ENCODE peak calls at places on chromosomes 5 and 9, in five cellular contexts. X is transverse colon, A is fibroblast of lung, B is brain microvascular endothelial cell, U is DND-41. V is an unnamed sample.

GRCh38 chr9:91134608-91135007 is 227.1 kb downstream of the AUH start:
- DNase-seq in B (no peak), X (no peak), U (no peak), A (no peak), V (no peak)

GRCh38 chr5:144336619-144337018 is 165.9 kb downstream of the KCTD16 start:
- DNase-seq in U (no peak), B (no peak), X (no peak), A (no peak), V (no peak)

GRCh38 chr5:125012727-125013451 is 266.4 kb upstream of the ZNF608 start:
- DNase-seq in X (no peak), A (no peak), U (no peak), B (no peak), V (no peak)

GRCh38 chr5:57069115-57069835 is 104.6 kb upstream of the GPBP1 start:
- DNase-seq in A (no peak), U (no peak), B (no peak), X (peak; percentile 34), V (no peak)

GRCh38 chr9:107226431-107226830 is 56.6 kb upstream of the RAD23B start:
- DNase-seq in B (no peak), U (no peak), X (no peak), A (no peak), V (no peak)

GRCh38 chr9:83937861-83938455 is 16.7 kb upstream of the KIF27 start:
- DNase-seq in B (peak; percentile 35), U (peak; percentile 40), A (peak; percentile 43), X (no peak), V (no peak)

GRCh38 chr5:2250365-2250950 is 367.7 kb upstream of the IRX4 start:
- DNase-seq in X (no peak), A (no peak), U (no peak), B (no peak), V (no peak)

GRCh38 chr9:95349109-95350038 is 31.9 kb upstream of the FANCC start:
- DNase-seq in U (no peak), B (no peak), X (no peak), A (peak; percentile 11), V (no peak)

GRCh38 chr9:101582593-101582992 is 12.2 kb downstream of the PPP3R2 start:
- DNase-seq in X (no peak), A (peak; percentile 40), B (peak; percentile 36), U (no peak), V (no peak)

GRCh38 chr9:31272456-31273295 is 1111.8 kb upstream of the ACO1 start:
- DNase-seq in X (peak; percentile 49), A (no peak), B (no peak), U (no peak), V (no peak)

GRCh38 chr5:172952034-172952511 is 7.2 kb upstream of the RPL26L1 start:
- DNase-seq in X (no peak), A (peak; percentile 79), B (no peak), U (no peak), V (no peak)

GRCh38 chr9:86639287-86639686 is 285.1 kb upstream of the TUT7 start:
- DNase-seq in U (no peak), X (no peak), A (no peak), B (no peak), V (no peak)

GRCh38 chr9:98709968-98710965 is 1.5 kb upstream of the GABBR2 start:
- DNase-seq in B (peak; percentile 35), A (peak; percentile 61), X (no peak), U (peak; percentile 9), V (no peak)

GRCh38 chr9:18114559-18114958 is 359.4 kb upstream of the ADAMTSL1 start:
- DNase-seq in X (no peak), B (no peak), A (no peak), U (no peak), V (no peak)

GRCh38 chr9:127561491-127562270 is 50.4 kb upstream of the STXBP1 start:
- DNase-seq in U (no peak), A (peak; percentile 100), X (peak; percentile 78), B (peak; percentile 98), V (peak; percentile 87)

GRCh38 chr5:179345429-179346321 is at the start of gene ADAMTS2:
- DNase-seq in X (peak; percentile 50), U (peak; percentile 68), B (peak; percentile 40), A (no peak), V (peak; percentile 34)

GRCh38 chr9:76415154-76415553 is 20.9 kb upstream of the RFK start:
- DNase-seq in A (peak; percentile 78), B (no peak), X (no peak), U (no peak), V (no peak)

GRCh38 chr5:97735209-97735608 is 552.2 kb upstream of the RIOK2 start:
- DNase-seq in X (no peak), B (peak; percentile 84), A (peak; percentile 95), U (no peak), V (no peak)

GRCh38 chr9:22037954-22038690 is 29.0 kb upstream of the CDKN2B start:
- DNase-seq in X (no peak), U (no peak), A (no peak), B (no peak), V (no peak)

GRCh38 chr5:66646570-66646969 is 50.4 kb downstream of the MAST4 start:
- DNase-seq in X (no peak), A (peak; percentile 14), B (no peak), U (no peak), V (no peak)

GRCh38 chr5:170132642-170133448 is 27.1 kb downstream of the FOXI1 start:
- DNase-seq in A (peak; percentile 72), B (peak; percentile 39), U (no peak), X (no peak), V (no peak)

GRCh38 chr9:33223696-33224095 is 16.3 kb upstream of the SPINK4 start:
- DNase-seq in U (no peak), A (no peak), X (no peak), B (no peak), V (no peak)

GRCh38 chr9:5818424-5819142 is 14.3 kb downstream of the ERMP1 start:
- DNase-seq in U (no peak), X (no peak), B (no peak), A (no peak), V (no peak)

GRCh38 chr9:18492612-18493011 is 18.7 kb downstream of the ADAMTSL1 start:
- DNase-seq in A (peak; percentile 71), X (no peak), B (peak; percentile 34), U (no peak), V (no peak)

GRCh38 chr9:1916676-1917075 is 98.5 kb upstream of the SMARCA2 start:
- DNase-seq in X (no peak), A (no peak), U (no peak), B (no peak), V (no peak)

GRCh38 chr9:93143830-93144530 is 9.9 kb upstream of the NINJ1 start:
- DNase-seq in U (peak; percentile 86), B (no peak), X (peak; percentile 42), A (no peak), V (peak; percentile 62)

GRCh38 chr5:56514246-56514645 is 281.1 kb upstream of the ANKRD55 start:
- DNase-seq in U (no peak), X (no peak), A (peak; percentile 4), B (no peak), V (no peak)

GRCh38 chr5:123755587-123756324 is 243.8 kb downstream of the CSNK1G3 start:
- DNase-seq in A (peak; percentile 92), U (no peak), X (no peak), B (peak; percentile 81), V (no peak)

GRCh38 chr9:8719833-8720486 is 920.4 kb upstream of the DMAC1 start:
- DNase-seq in B (no peak), X (no peak), U (peak; percentile 37), A (no peak), V (no peak)

GRCh38 chr5:55597014-55597981 is 62.5 kb upstream of the PLPP1 start:
- DNase-seq in B (peak; percentile 36), A (peak; percentile 77), X (no peak), U (no peak), V (peak; percentile 40)

GRCh38 chr9:99635032-99635431 is 186.7 kb upstream of the NR4A3 start:
- DNase-seq in U (no peak), B (peak; percentile 4), X (no peak), A (peak; percentile 24), V (no peak)

GRCh38 chr9:136769710-136770191 is 5.4 kb upstream of the LCN15 start:
- DNase-seq in B (no peak), A (no peak), U (peak; percentile 60), X (peak; percentile 60), V (peak; percentile 70)

GRCh38 chr9:88197016-88197415 is 58.7 kb upstream of the SPATA31C2 start:
- DNase-seq in U (no peak), B (peak; percentile 48), X (peak; percentile 18), A (peak; percentile 84), V (no peak)

GRCh38 chr5:143757116-143757515 is 54.8 kb upstream of the HMHB1 start:
- DNase-seq in U (no peak), B (no peak), A (no peak), X (no peak), V (no peak)

GRCh38 chr5:141821430-141821925 is 56.7 kb downstream of the PCDH1 start:
- DNase-seq in U (no peak), B (peak; percentile 49), A (peak; percentile 85), X (no peak), V (no peak)

GRCh38 chr5:62727184-62727583 is 148.6 kb downstream of the LRRC70 start:
- DNase-seq in U (no peak), X (no peak), B (no peak), A (no peak), V (no peak)
- H3K4me3 ChIP-seq in U (no peak overlapping the region), X (no peak overlapping the region), B (no peak overlapping the region), A (no peak overlapping the region), V (no peak overlapping the region)

DNA sequence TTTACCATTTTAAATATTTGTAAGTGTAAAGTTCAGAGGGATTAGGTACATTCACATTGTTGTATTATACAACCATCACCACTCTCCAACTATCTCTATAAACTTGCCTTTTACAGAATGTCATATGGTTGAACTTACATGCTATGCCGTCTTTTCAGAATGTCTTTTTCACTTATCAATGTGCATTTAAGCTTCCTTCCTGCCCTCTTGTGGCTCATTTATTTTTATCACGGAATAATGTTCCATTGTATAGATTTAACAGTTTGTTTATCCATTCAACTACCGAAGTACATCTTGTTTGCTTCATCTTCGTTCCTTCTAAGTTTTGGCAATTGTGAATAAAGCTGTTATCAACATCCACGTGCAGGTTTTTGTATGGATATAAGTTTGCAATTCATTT is 133.3 kb upstream of the C6 start:
- DNase-seq in U (no peak), A (peak; percentile 3), B (no peak), X (no peak), V (no peak)
- TF ChIP-seq CTCF in U (no peak), A (no peak), B (no peak), X (no peak), V (no peak)

GRCh38 chr5:139665626-139666025 is 17.5 kb downstream of the CXXC5 start:
- DNase-seq in X (no peak), B (no peak), U (no peak), A (no peak), V (no peak)
- H3K36me3 ChIP-seq in X (no peaks in the 10 kb centered on the region), B (no peaks in the 10 kb centered on the region), U (peaks cover 8% of the 10 kb centered on the region), A (no peaks in the 10 kb centered on the region), V (no peaks in the 10 kb centered on the region)

GRCh38 chr5:11904270-11904906 is at the start of gene CTNND2:
- DNase-seq in A (peak; percentile 77), U (no peak), B (no peak), X (no peak), V (peak; percentile 48)

GRCh38 chr5:11903614-11904269 is 504 bp downstream of the CTNND2 start:
- DNase-seq in B (no peak), U (no peak), X (no peak), A (peak; percentile 45), V (no peak)

GRCh38 chr5:11905209-11905608 is 963 bp upstream of the CTNND2 start:
- DNase-seq in B (no peak), A (no peak), U (no peak), X (no peak), V (no peak)

GRCh38 chr5:11902304-11902703 is 1.9 kb downstream of the CTNND2 start:
- DNase-seq in X (no peak), U (no peak), A (no peak), B (no peak), V (no peak)

GRCh38 chr5:11903121-11903613 is 1.1 kb downstream of the CTNND2 start:
- DNase-seq in U (no peak), B (no peak), A (peak; percentile 41), X (no peak), V (no peak)
- H3K4me3 ChIP-seq in U (no peak overlapping the region), B (peak overlapping the region; percentile 35), A (no peak overlapping the region), X (peak overlapping the region; percentile 33), V (no peak overlapping the region)

V was measured in mucosa of descending colon.